ENCODE peak calls at places on chromosome 13, in five cellular contexts. B is sciatic nerve; X is left cardiac atrium; F is activated T-cell treated with anti-CD3 and anti-CD28 coated beads, Interleukin-2, amount 50 U/mL, for 4 hours; Z is activated naive CD8-positive, alpha-beta T cell treated with anti-CD3 and anti-CD28 coated beads, Interleukin-2, amount 10 ng/mL, durations not matched to agents 7 days and 5 days. D is an unnamed sample.

GRCh38 chr13:43444085-43444484 is 342.7 kb downstream of the ENOX1 start:
- ATAC-seq in Z (no peak), B (no peak), X (no peak), F (no peak), D (no peak)

GRCh38 chr13:108895220-108895704 is 265.9 kb downstream of the MYO16 start:
- ATAC-seq in X (no peak), Z (no peak), F (no peak), B (no peak), D (no peak)

GRCh38 chr13:98397861-98398260 is 179.0 kb downstream of the STK24 start:
- ATAC-seq in X (no peak), B (no peak), Z (no peak), F (no peak), D (no peak)

GRCh38 chr13:103883152-103883551 is 816.9 kb upstream of the SLC10A2 start:
- ATAC-seq in B (peak), Z (no peak), X (peak), F (no peak), D (no peak)

GRCh38 chr13:30334663-30335386 is 27.5 kb upstream of the KATNAL1 start:
- ATAC-seq in Z (peak), B (no peak), F (no peak), X (no peak), D (peak)

GRCh38 chr13:43387880-43388279 is 364.5 kb downstream of the DNAJC15 start:
- ATAC-seq in F (no peak), X (no peak), Z (no peak), B (no peak), D (no peak)

GRCh38 chr13:103815619-103816018 is 749.4 kb upstream of the SLC10A2 start:
- ATAC-seq in F (no peak), B (no peak), X (no peak), Z (no peak), D (no peak)

GRCh38 chr13:25215253-25215575 is 43.1 kb upstream of the AMER2 start:
- ATAC-seq in X (no peak), B (no peak), F (no peak), Z (no peak), D (no peak)

GRCh38 chr13:96925869-96926628 is 68.2 kb downstream of the OXGR1 start:
- ATAC-seq in Z (no peak), F (no peak), B (no peak), X (no peak), D (no peak)

GRCh38 chr13:99371956-99372355 is 64.8 kb upstream of the GPR183 start:
- ATAC-seq in X (no peak), F (peak), Z (peak), B (no peak), D (peak)

GRCh38 chr13:44199627-44200207 is 173.9 kb upstream of the SERP2 start:
- ATAC-seq in Z (no peak), B (no peak), F (no peak), X (peak), D (no peak)

GRCh38 chr13:77532983-77533382 is 2.5 kb upstream of the SCEL start:
- ATAC-seq in B (no peak), F (no peak), X (no peak), Z (no peak), D (no peak)

GRCh38 chr13:79392882-79393563 is 13.0 kb downstream of the RBM26 start:
- ATAC-seq in X (no peak), Z (peak), B (no peak), F (peak), D (peak)

GRCh38 chr13:72839831-72840426 is 58.0 kb downstream of the PIBF1 start:
- ATAC-seq in Z (peak), F (peak), X (peak), B (peak), D (peak)

GRCh38 chr13:97798171-97798821 is 155.2 kb upstream of the IPO5 start:
- ATAC-seq in B (peak), X (no peak), Z (no peak), F (no peak), D (no peak)

GRCh38 chr13:86870388-86870966 is 800.7 kb upstream of the SLITRK5 start:
- ATAC-seq in B (no peak), Z (no peak), X (no peak), F (no peak), D (no peak)

GRCh38 chr13:21243045-21243842 is 66.8 kb downstream of the MRPL57 start:
- ATAC-seq in Z (no peak), X (no peak), F (no peak), B (no peak), D (no peak)

GRCh38 chr13:60407095-60407494 is 10.1 kb downstream of the TDRD3 start:
- ATAC-seq in B (no peak), X (no peak), F (no peak), Z (no peak), D (peak)

GRCh38 chr13:98875146-98875729 is 102.6 kb downstream of the DOCK9 start:
- ATAC-seq in Z (peak), B (no peak), F (peak), X (no peak), D (peak)

GRCh38 chr13:102873653-102874052 is 27.8 kb downstream of the ERCC5 start:
- ATAC-seq in Z (no peak), F (no peak), B (no peak), X (no peak), D (peak)

GRCh38 chr13:25046274-25046984 is 49.5 kb upstream of the PABPC3 start:
- ATAC-seq in B (no peak), Z (no peak), X (no peak), F (peak), D (no peak)